ENCODE peak calls at places on chromosomes 13 and 19, in five cellular contexts. R is AG04449, E is cardiac fibroblast, O is stomach, D is mammary epithelial cell. B is an unnamed sample.

GRCh38 chr13:100666124-100666523 is 8.5 kb downstream of the TMTC4 start:
- DNase-seq in R (no peak), E (peak), O (no peak), D (no peak), B (no peak)

GRCh38 chr19:54062643-54063042 is 1.1 kb downstream of the VSTM1 start:
- DNase-seq in R (no peak), E (no peak), O (no peak), D (no peak), B (no peak)

GRCh38 chr13:59391696-59392095 is 772.0 kb downstream of the DIAPH3 start:
- DNase-seq in R (no peak), E (peak), O (peak), D (peak), B (peak)

GRCh38 chr13:98466634-98467236 is 110.2 kb downstream of the STK24 start:
- DNase-seq in R (no peak), E (peak), O (no peak), D (no peak), B (peak)

GRCh38 chr13:67197704-67198103 is 32.4 kb downstream of the PCDH9 start:
- DNase-seq in R (no peak), E (no peak), O (no peak), D (no peak), B (no peak)

GRCh38 chr19:45488708-45489107 is 8.1 kb downstream of the RTN2 start:
- DNase-seq in R (no peak), E (no peak), O (no peak), D (no peak), B (no peak)

GRCh38 chr19:12800873-12801465 is 631 bp downstream of the PRDX2 start:
- DNase-seq in R (no peak), E (no peak), O (no peak), D (no peak), B (no peak)

GRCh38 chr13:33228645-33229445 is 56.7 kb downstream of the STARD13 start:
- DNase-seq in R (no peak), E (peak), O (no peak), D (no peak), B (peak)

GRCh38 chr13:77697208-77698103 is at the start of gene SLAIN1:
- DNase-seq in R (no peak), E (no peak), O (peak), D (no peak), B (peak)

GRCh38 chr13:67880916-67881315 is 650.8 kb upstream of the PCDH9 start:
- DNase-seq in R (no peak), E (no peak), O (no peak), D (no peak), B (peak)

GRCh38 chr19:29665826-29666633 is 769 bp downstream of the PLEKHF1 start:
- DNase-seq in R (no peak), E (peak), O (peak), D (peak), B (peak)

GRCh38 chr19:1470864-1471513 is 8.0 kb downstream of the C19orf25 start:
- DNase-seq in R (no peak), E (no peak), O (no peak), D (no peak), B (peak)
- TF ChIP-seq CTCF in R (no peak), E (no peak), O (no peak), D (no peak), B (no peak)

GRCh38 chr13:27006519-27007161 is 165.0 kb downstream of the USP12 start:
- DNase-seq in R (no peak), E (peak), O (peak), D (peak), B (peak)
- TF ChIP-seq CTCF in R (no peak), E (no peak), O (no peak), D (no peak), B (no peak)

DNA sequence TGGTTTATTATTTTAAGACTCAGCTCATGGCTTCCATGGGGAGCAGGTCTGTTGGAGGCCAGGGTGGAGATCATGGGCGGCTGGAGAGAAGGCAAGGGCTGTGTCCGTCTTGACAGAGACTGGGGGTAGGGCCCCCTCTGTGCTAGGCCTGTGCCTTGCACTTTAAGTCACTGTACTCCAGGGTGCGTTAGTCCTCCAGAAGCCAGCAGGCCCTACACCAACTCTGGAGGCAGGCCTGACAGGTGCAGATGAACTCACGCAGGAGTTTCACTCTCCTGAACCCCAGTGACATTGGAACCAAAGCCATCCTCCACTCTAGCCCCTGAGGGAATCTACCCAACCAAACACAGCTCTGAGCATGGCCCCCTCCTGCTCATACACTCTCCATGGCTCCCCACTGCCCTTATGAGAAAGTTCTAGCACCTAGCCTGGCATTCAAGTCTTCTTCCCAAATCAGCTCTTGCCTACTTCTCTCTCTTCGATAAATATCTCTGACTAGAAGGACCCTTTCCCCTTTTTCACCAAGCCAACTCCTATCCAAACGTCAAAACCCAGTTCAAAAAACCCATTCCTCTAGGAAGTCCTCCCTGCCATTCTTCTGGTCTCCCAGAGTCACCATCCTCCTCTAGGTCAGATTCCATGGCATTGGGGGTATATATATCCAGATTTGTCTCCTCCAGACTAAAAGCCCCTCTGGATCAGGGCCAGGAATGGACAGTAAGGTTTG is 15.1 kb downstream of the MEF2B start:
- DNase-seq in R (no peak), E (no peak), O (no peak), D (no peak), B (no peak)
- TF ChIP-seq CTCF in R (no peak), E (no peak), O (no peak), D (no peak), B (no peak)

GRCh38 chr13:70964124-70964523 is 855.9 kb upstream of the KLHL1 start:
- DNase-seq in R (no peak), E (peak), O (no peak), D (no peak), B (peak)
- TF ChIP-seq CTCF in R (no peak), E (peak), O (no peak), D (peak), B (peak)

GRCh38 chr13:45682494-45683008 is 19.6 kb upstream of the CBY2 start:
- DNase-seq in R (no peak), E (no peak), O (no peak), D (no peak), B (no peak)
- TF ChIP-seq CTCF in R (no peak), E (no peak), O (no peak), D (no peak), B (no peak)

GRCh38 chr13:30585748-30586262 is 31.9 kb upstream of the USPL1 start:
- DNase-seq in R (no peak), E (peak), O (no peak), D (no peak), B (peak)
- TF ChIP-seq CTCF in R (no peak), E (no peak), O (no peak), D (no peak), B (no peak)

B was measured in epithelial cell of esophagus.